ENCODE peak calls at places on chromosomes 13 and 19, in seven cellular contexts. T is CD4-positive, alpha-beta memory T cell; S is choroid plexus epithelial cell; K is right lobe of liver; B is endodermal cell; V is NCI-H345; Z is stimulated activated CD4-positive, alpha-beta T cell treated with anti-CD3 and anti-CD28 coated beads, Interleukin-1b, Interleukin-23, amount 100 ng/mL, for 48 hours. P is an unnamed sample.

GRCh38 chr13:71831716-71832115 is 35.3 kb downstream of the DACH1 start:
- DNase-seq in T (no peak), S (peak; percentile 41), K (no peak), B (peak; percentile 55), V (no peak), Z (no peak), P (no peak)

GRCh38 chr13:23753523-23753922 is 135.7 kb downstream of the MIPEP start:
- DNase-seq in T (no peak), S (peak; percentile 48), K (no peak), B (no peak), V (no peak), Z (no peak), P (no peak)

GRCh38 chr13:108155185-108156106 is 59.9 kb downstream of the LIG4 start:
- DNase-seq in T (peak; percentile 53), S (peak; percentile 71), K (no peak), B (peak; percentile 83), V (peak; percentile 67), Z (peak; percentile 47), P (peak; percentile 5)

GRCh38 chr19:40592170-40592569 is 9.0 kb upstream of the LTBP4 start:
- DNase-seq in T (peak; percentile 48), S (peak; percentile 90), K (no peak), B (peak; percentile 68), V (peak; percentile 67), Z (no peak), P (no peak)

GRCh38 chr13:75829874-75830273 is 193.7 kb downstream of the LMO7 start:
- DNase-seq in T (no peak), S (no peak), K (no peak), B (no peak), V (no peak), Z (no peak), P (no peak)

GRCh38 chr13:98886587-98886986 is 91.3 kb downstream of the DOCK9 start:
- DNase-seq in T (no peak), S (no peak), K (no peak), B (no peak), V (no peak), Z (no peak), P (no peak)

GRCh38 chr19:12838182-12838890 is at the start of gene MAST1:
- DNase-seq in T (peak; percentile 54), S (no peak), K (no peak), B (peak; percentile 87), V (peak; percentile 29), Z (peak; percentile 49), P (no peak)

GRCh38 chr19:55831846-55832245 is at the start of gene NLRP11:
- DNase-seq in T (no peak), S (no peak), K (no peak), B (no peak), V (no peak), Z (no peak), P (no peak)

GRCh38 chr19:23957660-23958281 is 43.1 kb downstream of the ZNF726 start:
- DNase-seq in T (no peak), S (peak; percentile 46), K (no peak), B (no peak), V (no peak), Z (no peak), P (peak; percentile 3)

GRCh38 chr19:4064073-4064550 is 2.6 kb downstream of the ZBTB7A start:
- DNase-seq in T (no peak), S (peak; percentile 52), K (no peak), B (peak; percentile 68), V (no peak), Z (no peak), P (no peak)

GRCh38 chr13:98214008-98214643 is 37.1 kb upstream of the RNF113B start:
- DNase-seq in T (no peak), S (peak; percentile 65), K (no peak), B (no peak), V (no peak), Z (no peak), P (no peak)

GRCh38 chr13:112733661-112734379 is 44.0 kb downstream of the ATP11A start:
- DNase-seq in T (no peak), S (no peak), K (no peak), B (peak; percentile 91), V (peak; percentile 80), Z (no peak), P (peak; percentile 35)

GRCh38 chr13:99610702-99611289 is 109.5 kb downstream of the TM9SF2 start:
- DNase-seq in T (no peak), S (no peak), K (no peak), B (no peak), V (peak; percentile 27), Z (no peak), P (no peak)